ENCODE peak calls at places on chromosomes 12 and 14, in seven cellular contexts. H is GM23338, A is HCT116, X is GM23248, Y is MM.1S, U is hepatocyte, O is neural progenitor cell. R is an unnamed sample.

GRCh38 chr12:76643438-76643837 is 83.9 kb upstream of the OSBPL8 start:
- DNase-seq in H (no peak), A (no peak), X (peak), Y (no peak), U (no peak), O (no peak), R (peak)

GRCh38 chr12:27277846-27278260 is 33.8 kb downstream of the STK38L start:
- DNase-seq in H (peak), A (peak), X (peak), Y (peak), U (peak), O (no peak), R (peak)

GRCh38 chr14:33103966-33104365 is 165.3 kb downstream of the NPAS3 start:
- DNase-seq in H (no peak), A (no peak), X (no peak), Y (no peak), U (no peak), O (no peak), R (no peak)

GRCh38 chr14:73789996-73790581 is 61.5 kb upstream of the PTGR2 start:
- DNase-seq in H (no peak), A (no peak), X (peak), Y (no peak), U (peak), O (no peak), R (peak)

GRCh38 chr12:127930122-127930521 is 336.8 kb upstream of the TMEM132C start:
- DNase-seq in H (no peak), A (no peak), X (no peak), Y (no peak), U (no peak), O (no peak), R (no peak)

GRCh38 chr12:113831486-113831885 is 134.6 kb downstream of the RBM19 start:
- DNase-seq in H (no peak), A (no peak), X (no peak), Y (no peak), U (no peak), O (no peak), R (no peak)

GRCh38 chr14:24965934-24966593 is 83.9 kb downstream of the STXBP6 start:
- DNase-seq in H (no peak), A (no peak), X (peak), Y (no peak), U (peak), O (peak), R (no peak)

GRCh38 chr12:65590318-65590717 is 234.0 kb upstream of the HMGA2 start:
- DNase-seq in H (no peak), A (no peak), X (no peak), Y (no peak), U (no peak), O (no peak), R (no peak)

GRCh38 chr14:32230181-32230580 is 27.1 kb upstream of the RNU6-8 start:
- DNase-seq in H (no peak), A (no peak), X (peak), Y (no peak), U (no peak), O (no peak), R (peak)

GRCh38 chr14:104892517-104893434 is 27.7 kb downstream of the CEP170B start:
- DNase-seq in H (no peak), A (no peak), X (no peak), Y (no peak), U (peak), O (no peak), R (no peak)

GRCh38 chr14:21191809-21192446 is 36.1 kb upstream of the OR5AU1 start:
- DNase-seq in H (peak), A (peak), X (peak), Y (peak), U (peak), O (peak), R (peak)

GRCh38 chr14:50774542-50775267 is 56.3 kb downstream of the NIN start:
- DNase-seq in H (no peak), A (no peak), X (peak), Y (no peak), U (no peak), O (no peak), R (no peak)

GRCh38 chr14:34794217-34794616 is 79.8 kb upstream of the CFL2 start:
- DNase-seq in H (no peak), A (no peak), X (peak), Y (no peak), U (no peak), O (no peak), R (no peak)

GRCh38 chr12:109621271-109621671 is 47.7 kb downstream of the MVK start:
- DNase-seq in H (no peak), A (no peak), X (peak), Y (no peak), U (no peak), O (no peak), R (no peak)

GRCh38 chr14:96151242-96151641 is 53.4 kb upstream of the BDKRB2 start:
- DNase-seq in H (no peak), A (no peak), X (no peak), Y (no peak), U (no peak), O (no peak), R (no peak)

GRCh38 chr12:131007794-131008460 is 54.2 kb downstream of the ADGRD1 start:
- DNase-seq in H (no peak), A (no peak), X (no peak), Y (no peak), U (peak), O (no peak), R (no peak)

GRCh38 chr12:53123578-53124351 is 20.5 kb downstream of the SOAT2 start:
- DNase-seq in H (no peak), A (no peak), X (peak), Y (no peak), U (no peak), O (no peak), R (peak)

GRCh38 chr12:6182279-6182898 is 17.8 kb upstream of the CD9 start:
- DNase-seq in H (no peak), A (no peak), X (peak), Y (no peak), U (peak), O (no peak), R (peak)

GRCh38 chr14:24094839-24095195 is 706 bp downstream of the PCK2 start:
- DNase-seq in H (peak), A (no peak), X (no peak), Y (no peak), U (no peak), O (peak), R (no peak)

GRCh38 chr12:54173066-54173726 is 15.6 kb downstream of the SMUG1 start:
- DNase-seq in H (peak), A (no peak), X (peak), Y (peak), U (peak), O (peak), R (peak)

GRCh38 chr14:30223385-30223785 is 295.7 kb upstream of the PRKD1 start:
- DNase-seq in H (no peak), A (peak), X (peak), Y (peak), U (peak), O (no peak), R (peak)

GRCh38 chr12:18332173-18332572 is 70.9 kb downstream of the PIK3C2G start:
- DNase-seq in H (no peak), A (no peak), X (peak), Y (no peak), U (no peak), O (no peak), R (no peak)

GRCh38 chr12:115375188-115375991 is 691.4 kb upstream of the TBX3 start:
- DNase-seq in H (no peak), A (no peak), X (peak), Y (peak), U (peak), O (no peak), R (peak)

GRCh38 chr12:106181416-106182114 is 42.8 kb upstream of the NUAK1 start:
- DNase-seq in H (no peak), A (no peak), X (peak), Y (no peak), U (no peak), O (no peak), R (no peak)

DNA sequence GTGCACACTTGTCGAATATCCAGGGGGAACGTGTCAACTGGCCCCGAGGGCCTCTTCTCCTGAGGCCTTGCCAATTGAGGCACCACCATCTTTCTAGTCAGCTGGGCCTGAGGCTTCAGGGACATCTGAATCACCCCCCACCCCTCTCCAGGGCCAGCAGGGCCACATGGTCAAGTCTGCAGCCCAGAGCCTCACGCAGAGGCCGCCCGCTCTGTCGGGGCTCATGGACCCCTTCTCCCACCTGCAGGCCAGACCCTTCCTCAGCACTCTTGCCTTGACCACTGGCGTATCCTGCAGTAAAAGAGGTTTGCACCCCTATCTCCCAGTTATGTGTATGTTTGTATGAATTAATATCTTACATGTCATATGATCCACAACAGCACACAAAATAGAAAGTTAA is 182.3 kb downstream of the CALM1 start:
- DNase-seq in H (no peak), A (no peak), X (no peak), Y (no peak), U (no peak), O (no peak), R (no peak)
- TF ChIP-seq EZH2phosphoT487 in H (no peak), A (no peak), X (no peak), Y (no peak), U (no peak), O (no peak), R (no peak)

GRCh38 chr12:1532796-1533195 is 61.6 kb downstream of the FBXL14 start:
- DNase-seq in H (no peak), A (no peak), X (peak), Y (peak), U (no peak), O (no peak), R (no peak)
- TF ChIP-seq EZH2 in H (no peak), A (no peak), X (no peak), Y (no peak), U (no peak), O (no peak), R (no peak)

GRCh38 chr12:4014858-4015224 is 141.6 kb upstream of the PARP11 start:
- DNase-seq in H (no peak), A (no peak), X (no peak), Y (no peak), U (no peak), O (no peak), R (no peak)

GRCh38 chr12:4012977-4013968 is 140.1 kb upstream of the PARP11 start:
- DNase-seq in H (no peak), A (no peak), X (no peak), Y (no peak), U (no peak), O (no peak), R (no peak)

GRCh38 chr12:4011597-4011996 is 138.4 kb upstream of the PARP11 start:
- DNase-seq in H (no peak), A (no peak), X (no peak), Y (no peak), U (peak), O (no peak), R (peak)

GRCh38 chr12:4009979-4010704 is 136.9 kb upstream of the PARP11 start:
- DNase-seq in H (no peak), A (no peak), X (no peak), Y (no peak), U (no peak), O (no peak), R (no peak)

GRCh38 chr12:4012073-4012472 is 138.9 kb upstream of the PARP11 start:
- DNase-seq in H (no peak), A (no peak), X (no peak), Y (no peak), U (no peak), O (no peak), R (no peak)
- TF ChIP-seq EZH2phosphoT487 in H (no peak), A (no peak), X (no peak), Y (no peak), U (no peak), O (no peak), R (no peak)

GRCh38 chr12:72272731-72273498 is 745 bp downstream of the TRHDE start:
- DNase-seq in H (peak), A (no peak), X (peak), Y (no peak), U (peak), O (peak), R (peak)
- TF ChIP-seq EZH2 in H (no peak), A (no peak), X (peak), Y (no peak), U (no peak), O (peak), R (no peak)

GRCh38 chr12:80041691-80042090 is 57.6 kb upstream of the OTOGL start:
- DNase-seq in H (no peak), A (no peak), X (peak), Y (no peak), U (no peak), O (no peak), R (peak)
- TF ChIP-seq EZH2phosphoT487 in H (no peak), A (no peak), X (no peak), Y (no peak), U (no peak), O (no peak), R (no peak)

GRCh38 chr12:49335955-49336644 is 888 bp downstream of the C1QL4 start:
- DNase-seq in H (peak), A (no peak), X (no peak), Y (no peak), U (peak), O (peak), R (no peak)
- TF ChIP-seq EZH2 in H (peak), A (no peak), X (no peak), Y (no peak), U (no peak), O (peak), R (no peak)

DNA sequence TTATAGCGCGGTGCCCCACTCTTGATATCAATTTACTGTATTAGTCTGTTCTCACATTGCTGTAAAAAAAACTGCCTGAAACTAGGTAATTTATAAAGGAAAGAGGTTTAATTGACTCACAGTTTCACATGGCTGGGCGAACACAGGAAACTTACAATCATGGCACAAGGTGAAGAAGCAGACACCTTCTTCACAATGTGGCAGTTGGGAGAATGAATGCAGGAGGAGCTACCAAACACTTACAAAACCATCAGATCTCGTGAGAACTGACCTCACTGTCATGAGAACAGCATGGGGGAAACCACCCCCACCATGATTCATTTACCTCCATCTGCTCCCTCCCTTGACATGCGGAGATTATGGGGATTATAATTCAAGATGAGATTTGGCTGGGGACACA is 42.3 kb downstream of the FBXO34 start:
- DNase-seq in H (no peak), A (no peak), X (no peak), Y (no peak), U (no peak), O (no peak), R (no peak)
- TF ChIP-seq EZH2phosphoT487 in H (no peak), A (no peak), X (no peak), Y (no peak), U (no peak), O (no peak), R (no peak)

GRCh38 chr12:49094104-49094948 is at the start of gene DHH:
- DNase-seq in H (peak), A (no peak), X (peak), Y (no peak), U (peak), O (peak), R (peak)
- TF ChIP-seq EZH2 in H (peak), A (no peak), X (peak), Y (no peak), U (peak), O (peak), R (peak)